ENCODE peak calls at places on chromosomes 16 and 17, in ten cellular contexts. F is tibial nerve, J is adrenal gland, B is Peyer's patch, V is A549, A is body of pancreas, W is breast epithelium, R is IMR-90, H is HCT116, E is esophagus squamous epithelium. Y is an unnamed sample.

GRCh38 chr16:74601131-74601871 is 5.6 kb downstream of the GLG1 start:
- DNase-seq in W (no peak), A (no peak), V (no peak), R (no peak), B (peak; percentile 49), H (no peak), F (no peak), E (no peak), J (no peak), Y (no peak)

GRCh38 chr16:70493863-70494770 is 29.2 kb downstream of the COG4 start:
- DNase-seq in H (no peak), F (no peak), J (no peak), B (no peak), A (no peak), W (no peak), R (peak; percentile 28), E (no peak), V (no peak), Y (no peak)

GRCh38 chr16:87924937-87925670 is 11.2 kb downstream of the CA5A start:
- DNase-seq in B (no peak), E (no peak), A (peak; percentile 72), W (peak; percentile 77), R (no peak), V (no peak), F (no peak), J (no peak), H (no peak), Y (no peak)

GRCh38 chr17:80998388-80999223 is 7.0 kb downstream of the CHMP6 start:
- DNase-seq in W (no peak), H (no peak), F (no peak), E (no peak), J (no peak), B (no peak), V (no peak), A (no peak), R (no peak), Y (no peak)

GRCh38 chr16:75080205-75081029 is 36.2 kb downstream of the LDHD start:
- DNase-seq in V (no peak), H (no peak), A (no peak), W (no peak), E (no peak), F (no peak), J (no peak), B (no peak), R (peak; percentile 91), Y (no peak)

GRCh38 chr16:50651835-50652438 is 29.2 kb downstream of the SNX20 start:
- DNase-seq in J (no peak), A (no peak), R (no peak), W (no peak), B (no peak), F (no peak), V (peak; percentile 24), E (no peak), H (no peak), Y (no peak)

GRCh38 chr17:68355093-68355492 is 63.8 kb downstream of the ARSG start:
- DNase-seq in F (no peak), E (no peak), W (no peak), H (no peak), V (peak; percentile 30), J (no peak), A (no peak), R (peak; percentile 65), B (no peak), Y (no peak)

GRCh38 chr16:54027126-54027922 is 259.3 kb downstream of the IRX3 start:
- DNase-seq in B (no peak), A (no peak), F (no peak), J (peak; percentile 28), W (no peak), H (no peak), V (peak; percentile 6), E (no peak), R (peak; percentile 83), Y (no peak)

DNA sequence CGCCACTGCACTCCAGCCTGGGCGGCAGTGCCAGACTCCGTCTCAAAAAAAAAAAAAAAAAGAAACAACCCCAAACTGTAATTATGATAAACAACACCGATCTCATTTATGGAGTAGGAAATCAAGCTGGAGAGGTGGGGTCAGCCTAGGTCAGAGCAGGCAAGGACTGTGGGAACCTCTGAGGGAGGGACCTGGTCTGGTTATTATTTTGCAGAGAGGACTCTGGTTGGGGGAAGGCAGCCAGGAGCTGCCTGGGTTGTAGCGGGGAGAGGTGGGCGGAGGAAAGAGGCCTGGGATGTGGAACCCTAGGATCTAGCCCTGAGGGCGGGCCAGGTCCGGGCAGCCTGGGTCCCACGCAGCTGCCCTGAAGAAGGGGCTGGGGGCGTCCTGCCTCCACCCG is 10.9 kb upstream of the HS3ST6 start:
- DNase-seq in W (no peak), V (peak; percentile 73), R (no peak), A (no peak), F (no peak), J (no peak), E (no peak), H (no peak), B (no peak), Y (no peak)
- H3K27ac ChIP-seq in W (peak overlapping the region; percentile 56), V (peak overlapping the region; percentile 99), R (no peak overlapping the region), A (peak overlapping the region; percentile 80), F (peak overlapping the region; percentile 75), J (peak overlapping the region; percentile 45), E (peak overlapping the region; percentile 87), H (peak overlapping the region; percentile 68), B (peak overlapping the region; percentile 66), Y (peak overlapping the region; percentile 22)

DNA sequence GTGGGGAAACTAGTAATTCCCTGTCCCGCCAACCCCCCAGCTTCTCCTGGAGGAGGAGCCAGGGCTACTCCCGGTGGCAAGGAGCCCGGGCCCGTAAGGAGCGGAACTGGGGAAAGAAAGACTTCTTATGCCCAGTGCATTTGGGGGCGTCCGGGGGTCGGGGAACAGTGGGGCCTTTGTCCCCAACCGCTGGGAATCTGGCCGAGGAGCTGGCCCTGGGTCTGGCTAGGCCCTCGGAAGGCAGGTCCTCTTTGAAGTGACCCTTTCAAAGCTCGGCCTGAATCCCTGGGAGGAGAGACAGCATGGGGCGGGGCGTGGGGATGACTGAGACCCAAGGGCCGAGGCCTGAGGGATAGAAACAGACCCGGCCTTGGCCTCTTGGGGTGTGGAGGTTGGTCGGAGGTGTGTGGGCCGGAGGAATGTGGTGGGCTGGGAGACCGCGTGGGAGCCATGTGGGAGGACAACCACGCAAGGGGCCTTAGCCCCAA is 6.0 kb downstream of the ARHGAP23 start:
- DNase-seq in A (no peak), R (no peak), J (no peak), B (no peak), W (no peak), H (no peak), F (no peak), V (no peak), E (no peak), Y (peak; percentile 28)
- H3K4me3 ChIP-seq in A (no peak overlapping the region), R (no peak overlapping the region), J (no peak overlapping the region), B (no peak overlapping the region), W (no peak overlapping the region), H (no peak overlapping the region), F (no peak overlapping the region), V (no peak overlapping the region), E (no peak overlapping the region), Y (no peak overlapping the region)

DNA sequence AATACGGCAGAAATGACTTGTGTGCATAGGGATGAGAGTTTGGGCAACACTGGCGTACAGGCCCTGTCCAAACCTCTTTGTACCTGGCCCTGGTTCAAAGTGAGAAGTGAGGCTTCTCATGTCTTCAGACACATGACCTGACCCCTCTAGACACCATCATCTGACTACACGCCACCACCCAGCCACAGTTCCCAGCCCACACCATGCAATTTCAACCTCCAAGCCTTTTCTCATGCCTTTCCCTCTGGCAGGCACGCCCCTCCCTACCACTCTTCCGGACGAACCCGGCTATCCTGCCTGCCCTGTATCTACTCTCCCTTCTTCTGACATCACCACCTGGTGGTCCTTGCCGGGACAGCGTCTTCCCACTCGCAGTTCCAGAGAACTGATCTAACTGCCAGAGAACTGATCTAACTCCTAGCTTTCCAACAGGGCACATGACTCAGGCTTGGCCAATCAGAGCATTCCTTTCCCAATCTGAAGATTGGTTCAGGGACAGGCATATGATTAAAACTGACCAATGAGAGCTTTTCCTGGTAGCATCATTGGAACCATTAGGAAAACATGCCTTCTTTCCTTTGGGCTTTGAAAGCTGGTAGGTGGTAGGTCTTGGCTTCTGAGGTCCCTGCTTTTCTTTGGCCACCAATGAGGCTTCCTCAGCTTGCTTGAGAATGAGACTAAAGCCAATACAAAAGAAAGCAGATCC is 27.0 kb upstream of the IL21R start:
- DNase-seq in H (peak; percentile 94), V (peak; percentile 87), E (no peak), W (peak; percentile 35), B (peak; percentile 49), F (peak; percentile 23), J (peak; percentile 65), A (peak; percentile 37), R (peak; percentile 80), Y (peak; percentile 61)
- TF ChIP-seq POLR2A in H (peak; percentile 89), V (no peak), E (no peak), W (no peak), B (no peak), F (no peak), J (no peak), A (no peak), R (no peak), Y (no peak)

GRCh38 chr16:57407521-57408353 is 3.2 kb downstream of the CCL17 start:
- DNase-seq in V (no peak), R (no peak), J (no peak), H (no peak), B (no peak), W (no peak), F (no peak), A (no peak), E (no peak), Y (no peak)

GRCh38 chr16:57411362-57411976 is 6.9 kb downstream of the CCL17 start:
- DNase-seq in F (no peak), V (no peak), J (no peak), E (no peak), H (no peak), B (no peak), W (no peak), R (no peak), A (no peak), Y (no peak)

GRCh38 chr16:57412584-57412983 is 8.0 kb downstream of the CCL17 start:
- DNase-seq in R (no peak), B (no peak), V (no peak), J (no peak), A (no peak), F (no peak), H (no peak), E (no peak), W (no peak), Y (no peak)

GRCh38 chr16:57409065-57409464 is 4.5 kb downstream of the CCL17 start:
- DNase-seq in A (no peak), W (no peak), H (no peak), J (no peak), F (no peak), V (no peak), E (no peak), R (no peak), B (no peak), Y (no peak)

DNA sequence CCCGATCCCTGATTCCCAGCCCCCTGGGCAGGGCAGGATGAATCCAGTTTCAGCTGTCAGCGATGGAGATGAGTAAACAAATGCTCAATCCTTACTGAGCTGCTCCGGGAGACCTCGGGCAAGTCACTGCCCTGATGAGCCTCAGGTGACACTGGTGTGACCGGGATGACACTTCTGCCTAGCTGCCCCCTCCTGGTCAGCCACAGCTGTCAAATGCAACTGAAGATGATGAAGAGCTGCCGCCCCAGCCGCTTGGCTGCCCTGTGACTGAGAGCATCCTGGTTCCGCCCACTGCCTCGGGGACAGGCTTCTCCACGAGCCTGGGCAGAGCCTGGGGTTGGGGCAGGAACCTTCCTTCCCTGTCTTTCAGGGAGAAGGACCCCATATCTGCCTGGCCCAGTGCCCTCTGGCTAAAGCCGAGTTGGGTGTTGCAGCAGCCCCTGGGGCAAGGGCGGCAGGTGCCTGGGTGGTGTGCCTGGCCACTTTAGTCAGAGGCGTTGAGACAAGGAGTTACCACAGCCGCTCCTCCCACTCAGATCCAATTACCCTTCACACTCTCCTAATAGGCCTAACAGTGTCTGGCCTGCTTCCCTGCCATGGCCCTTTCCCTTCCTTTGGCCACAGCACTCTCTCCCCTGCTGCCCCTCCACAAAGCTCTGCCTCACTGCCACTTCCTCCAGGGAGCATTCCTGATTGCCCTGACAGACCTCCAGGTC is 5.5 kb downstream of the CCL17 start:
- DNase-seq in H (no peak), B (no peak), E (no peak), R (no peak), J (peak; percentile 35), A (no peak), W (no peak), F (no peak), V (no peak), Y (no peak)
- H3K27ac ChIP-seq in H (no peak overlapping the region), B (no peak overlapping the region), E (peak overlapping the region; percentile 39), R (no peak overlapping the region), J (no peak overlapping the region), A (no peak overlapping the region), W (no peak overlapping the region), F (no peak overlapping the region), V (no peak overlapping the region), Y (no peak overlapping the region)

Y was measured in right lobe of liver.